ENCODE peak calls at places on chromosomes 3 and 15, in eight cellular contexts. One of them, this sample, is unnamed. For H3K4me1, the result is how much of the 10 kb centered on the place peaks cover.

GRCh38 chr3:59930170-59930569 is 880.3 kb upstream of the CFAP20DC start:
- DNase-seq in ovary: no peak
- DNase-seq in suprapubic skin: no peak
- DNase-seq in tibial nerve: no peak
- DNase-seq in transverse colon: no peak
- DNase-seq in sigmoid colon: no peak
- DNase-seq in K562: no peak
- DNase-seq in stomach: no peak
- DNase-seq in this sample: no peak

GRCh38 chr3:182621435-182622240 is 171.7 kb upstream of the ATP11B start:
- DNase-seq in stomach: no peak
- DNase-seq in K562: no peak
- DNase-seq in sigmoid colon: no peak
- DNase-seq in tibial nerve: no peak
- DNase-seq in suprapubic skin: no peak
- DNase-seq in transverse colon: no peak
- DNase-seq in ovary: no peak
- DNase-seq in this sample: no peak

GRCh38 chr15:40420793-40421192 is 15.2 kb downstream of the IVD start:
- DNase-seq in ovary: peak
- DNase-seq in tibial nerve: no peak
- DNase-seq in stomach: peak
- DNase-seq in sigmoid colon: no peak
- DNase-seq in suprapubic skin: no peak
- DNase-seq in K562: no peak
- DNase-seq in transverse colon: peak
- DNase-seq in this sample: no peak

GRCh38 chr15:34342737-34343575 is at the start of the genes NOP10 and NUTM1:
- DNase-seq in K562: peak
- DNase-seq in sigmoid colon: peak
- DNase-seq in stomach: peak
- DNase-seq in tibial nerve: peak
- DNase-seq in transverse colon: peak
- DNase-seq in ovary: peak
- DNase-seq in suprapubic skin: peak
- DNase-seq in this sample: peak

GRCh38 chr15:52529289-52529929 is 729 bp upstream of the MYO5A start:
- DNase-seq in stomach: no peak
- DNase-seq in sigmoid colon: no peak
- DNase-seq in suprapubic skin: no peak
- DNase-seq in K562: no peak
- DNase-seq in ovary: no peak
- DNase-seq in transverse colon: peak
- DNase-seq in tibial nerve: no peak
- DNase-seq in this sample: no peak

GRCh38 chr3:52546111-52546901 is 9.9 kb downstream of the UQCC5 start:
- DNase-seq in ovary: no peak
- DNase-seq in suprapubic skin: no peak
- DNase-seq in stomach: no peak
- DNase-seq in sigmoid colon: no peak
- DNase-seq in transverse colon: no peak
- DNase-seq in K562: no peak
- DNase-seq in tibial nerve: no peak
- DNase-seq in this sample: no peak

GRCh38 chr15:70236306-70237103 is 138.8 kb upstream of the TLE3 start:
- DNase-seq in tibial nerve: no peak
- DNase-seq in sigmoid colon: peak
- DNase-seq in stomach: no peak
- DNase-seq in ovary: no peak
- DNase-seq in transverse colon: no peak
- DNase-seq in K562: no peak
- DNase-seq in suprapubic skin: peak
- DNase-seq in this sample: no peak

GRCh38 chr3:159189994-159190669 is 388.3 kb downstream of the MFSD1 start:
- DNase-seq in stomach: no peak
- DNase-seq in K562: no peak
- DNase-seq in ovary: no peak
- DNase-seq in sigmoid colon: no peak
- DNase-seq in transverse colon: no peak
- DNase-seq in suprapubic skin: no peak
- DNase-seq in tibial nerve: no peak
- DNase-seq in this sample: no peak

GRCh38 chr3:61638721-61639120 is 77.3 kb downstream of the PTPRG start:
- DNase-seq in K562: no peak
- DNase-seq in sigmoid colon: no peak
- DNase-seq in suprapubic skin: no peak
- DNase-seq in tibial nerve: no peak
- DNase-seq in stomach: no peak
- DNase-seq in ovary: no peak
- DNase-seq in transverse colon: no peak
- DNase-seq in this sample: no peak

GRCh38 chr15:98954411-98954810 is 53.2 kb downstream of the PGPEP1L start:
- DNase-seq in sigmoid colon: peak
- DNase-seq in stomach: no peak
- DNase-seq in ovary: peak
- DNase-seq in transverse colon: peak
- DNase-seq in K562: no peak
- DNase-seq in suprapubic skin: peak
- DNase-seq in tibial nerve: peak
- DNase-seq in this sample: no peak

GRCh38 chr15:72778796-72779195 is 4.8 kb downstream of the ADPGK start:
- DNase-seq in suprapubic skin: no peak
- DNase-seq in K562: no peak
- DNase-seq in stomach: no peak
- DNase-seq in ovary: no peak
- DNase-seq in sigmoid colon: no peak
- DNase-seq in tibial nerve: no peak
- DNase-seq in transverse colon: no peak
- DNase-seq in this sample: no peak
- TF ChIP-seq EP300 in suprapubic skin: no peak
- TF ChIP-seq EP300 in K562: no peak
- TF ChIP-seq EP300 in stomach: no peak
- TF ChIP-seq EP300 in ovary: no peak
- TF ChIP-seq EP300 in sigmoid colon: no peak
- TF ChIP-seq EP300 in tibial nerve: no peak
- TF ChIP-seq EP300 in transverse colon: no peak
- TF ChIP-seq EP300 in this sample: no peak

GRCh38 chr3:120438971-120439370 is 11.8 kb downstream of the FSTL1 start:
- DNase-seq in K562: no peak
- DNase-seq in tibial nerve: no peak
- DNase-seq in suprapubic skin: no peak
- DNase-seq in stomach: no peak
- DNase-seq in transverse colon: peak
- DNase-seq in ovary: peak
- DNase-seq in sigmoid colon: peak
- DNase-seq in this sample: no peak

GRCh38 chr3:120437559-120437958 is 13.2 kb downstream of the FSTL1 start:
- DNase-seq in sigmoid colon: no peak
- DNase-seq in suprapubic skin: no peak
- DNase-seq in tibial nerve: no peak
- DNase-seq in K562: no peak
- DNase-seq in transverse colon: no peak
- DNase-seq in stomach: no peak
- DNase-seq in ovary: no peak
- DNase-seq in this sample: no peak

GRCh38 chr3:120435621-120436020 is 15.2 kb downstream of the FSTL1 start:
- DNase-seq in ovary: no peak
- DNase-seq in K562: no peak
- DNase-seq in transverse colon: no peak
- DNase-seq in tibial nerve: no peak
- DNase-seq in stomach: no peak
- DNase-seq in suprapubic skin: no peak
- DNase-seq in sigmoid colon: no peak
- DNase-seq in this sample: no peak

GRCh38 chr3:120438216-120438615 is 12.6 kb downstream of the FSTL1 start:
- DNase-seq in tibial nerve: no peak
- DNase-seq in suprapubic skin: no peak
- DNase-seq in sigmoid colon: no peak
- DNase-seq in transverse colon: no peak
- DNase-seq in K562: no peak
- DNase-seq in stomach: no peak
- DNase-seq in ovary: no peak
- DNase-seq in this sample: no peak

DNA sequence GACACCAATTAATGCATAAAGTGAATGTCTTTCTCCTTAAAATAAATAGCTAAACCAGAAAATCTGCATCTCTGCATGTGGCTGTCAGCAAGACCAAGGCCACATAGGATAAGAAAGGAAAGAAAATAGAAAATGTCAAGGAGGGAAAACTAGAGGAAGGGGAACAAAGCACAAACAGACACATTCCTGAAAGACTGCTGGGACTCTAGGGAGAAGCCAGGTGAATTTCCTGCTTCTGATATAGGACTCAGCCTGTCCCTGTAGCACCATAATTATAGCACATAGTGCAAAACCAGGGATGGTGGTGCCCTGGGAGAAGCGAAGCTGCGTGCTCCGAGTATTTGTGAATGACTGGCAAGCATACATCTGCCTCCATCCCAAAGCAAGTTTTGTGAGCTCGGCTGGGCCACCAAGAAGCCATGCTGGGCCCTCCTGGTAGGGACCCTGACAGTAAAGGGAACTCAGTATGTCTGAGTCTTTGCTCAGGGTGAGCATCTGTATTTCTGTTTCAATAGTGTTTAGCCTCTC is 14.2 kb downstream of the FSTL1 start:
- DNase-seq in stomach: no peak
- DNase-seq in transverse colon: no peak
- DNase-seq in sigmoid colon: no peak
- DNase-seq in K562: no peak
- DNase-seq in ovary: no peak
- DNase-seq in suprapubic skin: no peak
- DNase-seq in tibial nerve: no peak
- DNase-seq in this sample: no peak
- H3K4me1 ChIP-seq in stomach: half or more
- H3K4me1 ChIP-seq in transverse colon: under half
- H3K4me1 ChIP-seq in sigmoid colon: under half
- H3K4me1 ChIP-seq in K562: under half
- H3K4me1 ChIP-seq in ovary: under half
- H3K4me1 ChIP-seq in suprapubic skin: half or more
- H3K4me1 ChIP-seq in tibial nerve: under half
- H3K4me1 ChIP-seq in this sample: half or more

GRCh38 chr3:187665764-187666402 is 4.3 kb downstream of the SST start:
- DNase-seq in suprapubic skin: no peak
- DNase-seq in stomach: no peak
- DNase-seq in sigmoid colon: no peak
- DNase-seq in K562: no peak
- DNase-seq in ovary: no peak
- DNase-seq in tibial nerve: no peak
- DNase-seq in transverse colon: no peak
- DNase-seq in this sample: no peak

GRCh38 chr3:187673012-187673411 is 2.8 kb upstream of the SST start:
- DNase-seq in suprapubic skin: no peak
- DNase-seq in tibial nerve: no peak
- DNase-seq in stomach: no peak
- DNase-seq in K562: no peak
- DNase-seq in transverse colon: no peak
- DNase-seq in sigmoid colon: no peak
- DNase-seq in ovary: no peak
- DNase-seq in this sample: peak

GRCh38 chr3:187665010-187665409 is 5.2 kb downstream of the SST start:
- DNase-seq in suprapubic skin: no peak
- DNase-seq in transverse colon: no peak
- DNase-seq in tibial nerve: no peak
- DNase-seq in sigmoid colon: no peak
- DNase-seq in K562: no peak
- DNase-seq in stomach: no peak
- DNase-seq in ovary: no peak
- DNase-seq in this sample: no peak

GRCh38 chr3:187667526-187667925 is 2.7 kb downstream of the SST start:
- DNase-seq in stomach: no peak
- DNase-seq in suprapubic skin: no peak
- DNase-seq in ovary: no peak
- DNase-seq in transverse colon: no peak
- DNase-seq in tibial nerve: no peak
- DNase-seq in sigmoid colon: no peak
- DNase-seq in K562: no peak
- DNase-seq in this sample: no peak

GRCh38 chr3:187669675-187670504 is at the start of gene SST:
- DNase-seq in suprapubic skin: no peak
- DNase-seq in sigmoid colon: no peak
- DNase-seq in tibial nerve: no peak
- DNase-seq in transverse colon: peak
- DNase-seq in ovary: peak
- DNase-seq in stomach: peak
- DNase-seq in K562: no peak
- DNase-seq in this sample: peak
- H3K4me3 ChIP-seq in suprapubic skin: no peak
- H3K4me3 ChIP-seq in sigmoid colon: no peak
- H3K4me3 ChIP-seq in tibial nerve: no peak
- H3K4me3 ChIP-seq in transverse colon: no peak
- H3K4me3 ChIP-seq in ovary: no peak
- H3K4me3 ChIP-seq in stomach: no peak
- H3K4me3 ChIP-seq in K562: no peak
- H3K4me3 ChIP-seq in this sample: no peak

GRCh38 chr3:129528589-129529100 is at the start of gene RHO:
- DNase-seq in suprapubic skin: no peak
- DNase-seq in sigmoid colon: no peak
- DNase-seq in stomach: no peak
- DNase-seq in transverse colon: no peak
- DNase-seq in K562: no peak
- DNase-seq in tibial nerve: no peak
- DNase-seq in ovary: no peak
- DNase-seq in this sample: no peak

GRCh38 chr3:129525341-129525968 is 3.0 kb upstream of the RHO start:
- DNase-seq in ovary: no peak
- DNase-seq in tibial nerve: no peak
- DNase-seq in K562: no peak
- DNase-seq in transverse colon: no peak
- DNase-seq in sigmoid colon: no peak
- DNase-seq in suprapubic skin: no peak
- DNase-seq in stomach: no peak
- DNase-seq in this sample: no peak

GRCh38 chr3:129529436-129530210 is 1.2 kb downstream of the RHO start:
- DNase-seq in transverse colon: no peak
- DNase-seq in sigmoid colon: no peak
- DNase-seq in tibial nerve: no peak
- DNase-seq in suprapubic skin: no peak
- DNase-seq in K562: no peak
- DNase-seq in stomach: no peak
- DNase-seq in ovary: no peak
- DNase-seq in this sample: no peak

GRCh38 chr3:129526121-129526900 is 2.1 kb upstream of the RHO start:
- DNase-seq in ovary: no peak
- DNase-seq in transverse colon: no peak
- DNase-seq in suprapubic skin: no peak
- DNase-seq in stomach: no peak
- DNase-seq in tibial nerve: no peak
- DNase-seq in K562: no peak
- DNase-seq in sigmoid colon: no peak
- DNase-seq in this sample: no peak

DNA sequence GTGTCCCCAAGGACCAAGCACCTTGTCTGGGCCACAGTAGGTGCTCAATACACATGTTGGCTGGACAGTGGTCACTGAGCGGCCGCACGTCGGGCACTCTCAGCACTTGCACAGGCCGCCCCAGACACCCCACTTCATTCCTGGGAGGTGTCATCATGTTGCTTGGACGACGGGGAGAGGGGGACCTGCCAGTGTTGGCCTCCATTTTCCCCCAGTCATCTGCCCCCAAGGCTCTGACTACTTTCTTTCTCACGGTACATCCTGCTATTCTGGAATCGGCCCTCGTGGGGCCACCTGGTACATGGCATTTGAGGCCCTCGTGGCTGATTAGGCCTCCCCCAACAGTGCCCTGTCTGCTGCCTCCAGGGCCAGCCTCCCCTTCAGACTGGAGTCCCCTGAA is 1.2 kb upstream of the RHO start:
- DNase-seq in stomach: no peak
- DNase-seq in transverse colon: no peak
- DNase-seq in ovary: no peak
- DNase-seq in sigmoid colon: no peak
- DNase-seq in tibial nerve: no peak
- DNase-seq in K562: no peak
- DNase-seq in suprapubic skin: no peak
- DNase-seq in this sample: no peak
- TF ChIP-seq EP300 in stomach: no peak
- TF ChIP-seq EP300 in transverse colon: no peak
- TF ChIP-seq EP300 in ovary: no peak
- TF ChIP-seq EP300 in sigmoid colon: no peak
- TF ChIP-seq EP300 in tibial nerve: no peak
- TF ChIP-seq EP300 in K562: no peak
- TF ChIP-seq EP300 in suprapubic skin: no peak
- TF ChIP-seq EP300 in this sample: no peak

This sample was measured in esophagus muscularis mucosa.